ENCODE peak calls at places on chromosomes 12 and 14, in seven cellular contexts. I is H7; O is HT-29; A is NCI-H1694 treated with DMSO at 0.1 percent for 48 hours; F is stimulated activated CD8-positive, alpha-beta memory T cell treated with anti-CD3 and anti-CD28 coated beads, Interleukin-4, amount 100 ng/mL, for 24 hours; H is activated CD4-positive, CD25-positive, alpha-beta regulatory T cell treated with anti-CD3 and anti-CD28 coated beads, Interleukin-2, amount 50 U/mL, for 72 hours; X is stimulated activated naive CD8-positive, alpha-beta T cell treated with anti-CD3 and anti-CD28 coated beads, Interleukin-15, Interleukin-2, amounts not matched to agents 100 U/mL and 50 U/mL, for 24 hours. W is an unnamed sample.

GRCh38 chr12:7219599-7220243 is 30.2 kb downstream of the PEX5 start:
- DNase-seq in A (peak; percentile 85), H (peak; percentile 59), I (peak; percentile 53), X (peak; percentile 71), O (peak; percentile 86), F (peak; percentile 52), W (peak; percentile 90)

GRCh38 chr14:51441001-51441400 is 201.0 kb downstream of the TMX1 start:
- DNase-seq in O (no peak), F (no peak), X (no peak), H (no peak), I (no peak), A (no peak), W (no peak)

GRCh38 chr12:87274594-87275245 is 754.5 kb downstream of the C12orf50 start:
- DNase-seq in I (peak; percentile 5), F (no peak), A (no peak), H (no peak), O (peak; percentile 49), X (no peak), W (peak; percentile 80)

GRCh38 chr14:93346926-93347721 is at the start of gene COX8C:
- DNase-seq in A (no peak), F (no peak), O (no peak), I (peak; percentile 28), H (no peak), X (no peak), W (peak; percentile 31)

GRCh38 chr14:58732387-58732786 is 94.6 kb downstream of the DACT1 start:
- DNase-seq in X (peak; percentile 11), O (no peak), H (no peak), A (no peak), I (no peak), F (no peak), W (no peak)

GRCh38 chr14:28254768-28255167 is 511.8 kb upstream of the FOXG1 start:
- DNase-seq in X (no peak), A (no peak), F (no peak), H (no peak), O (no peak), I (no peak), W (no peak)

GRCh38 chr14:92531151-92531873 is 17.7 kb downstream of the RIN3 start:
- DNase-seq in O (no peak), A (no peak), H (no peak), I (no peak), X (peak; percentile 84), F (peak; percentile 82), W (no peak)

GRCh38 chr14:99327458-99328250 is 55.7 kb upstream of the BCL11B start:
- DNase-seq in X (no peak), H (no peak), F (no peak), I (peak; percentile 37), O (no peak), A (no peak), W (peak; percentile 46)

GRCh38 chr12:112848972-112849371 is 57.4 kb downstream of the RPH3A start:
- DNase-seq in I (no peak), O (no peak), H (no peak), A (peak; percentile 64), X (no peak), F (no peak), W (no peak)

GRCh38 chr12:91604897-91605296 is 422.3 kb upstream of the DCN start:
- DNase-seq in F (no peak), H (no peak), A (no peak), O (peak; percentile 7), I (no peak), X (no peak), W (no peak)

GRCh38 chr14:41668346-41668745 is 61.7 kb downstream of the LRFN5 start:
- DNase-seq in F (no peak), I (no peak), A (peak; percentile 91), O (no peak), X (no peak), H (no peak), W (no peak)

GRCh38 chr14:101733211-101733610 is 28.3 kb upstream of the PPP2R5C start:
- DNase-seq in H (no peak), O (no peak), F (no peak), I (peak; percentile 1), A (no peak), X (no peak), W (no peak)

GRCh38 chr14:72726444-72726843 is 167.5 kb downstream of the DPF3 start:
- DNase-seq in O (no peak), H (no peak), A (no peak), F (no peak), X (no peak), I (no peak), W (no peak)

GRCh38 chr14:50520947-50521815 is 11.2 kb downstream of the MAP4K5 start:
- DNase-seq in A (no peak), X (peak; percentile 49), F (peak; percentile 37), O (peak; percentile 33), I (no peak), H (peak; percentile 34), W (no peak)

W was measured in GM23338.